ENCODE peak calls at places on chromosomes 4 and X, in six cellular contexts. X is GM23248; R is tibial nerve; G is heart left ventricle; T is spleen; V is CD4-positive, alpha-beta T cell. E is an unnamed sample. For H3K27me3, the result is how much of the 10 kb centered on the place peaks cover.

GRCh38 chr4:2273221-2273620 is 11.3 kb upstream of the MXD4 start:
- DNase-seq in X (no peak), R (no peak), G (peak), T (peak), V (no peak), E (no peak)

GRCh38 chr4:2837110-2837903 is 6.3 kb upstream of the ADD1 start:
- DNase-seq in X (no peak), R (no peak), G (no peak), T (no peak), V (no peak), E (no peak)

GRCh38 chrX:8105531-8105930 is 65.5 kb downstream of the VCX2 start:
- DNase-seq in X (no peak), R (no peak), G (no peak), T (no peak), V (no peak), E (no peak)

GRCh38 chr4:167775374-167775773 is 317.0 kb upstream of the ANXA10 start:
- DNase-seq in X (no peak), R (no peak), G (no peak), T (no peak), V (no peak), E (no peak)

GRCh38 chr4:85776579-85776978 is 301.6 kb downstream of the ARHGAP24 start:
- DNase-seq in X (peak), R (no peak), G (no peak), T (no peak), V (no peak), E (no peak)

GRCh38 chr4:42280327-42281095 is 116.8 kb upstream of the SHISA3 start:
- DNase-seq in X (peak), R (no peak), G (no peak), T (no peak), V (no peak), E (no peak)

GRCh38 chrX:150146271-150146888 is 208.1 kb upstream of the EOLA2 start:
- DNase-seq in X (no peak), R (no peak), G (peak), T (no peak), V (no peak), E (no peak)

GRCh38 chrX:68487924-68488323 is 10.9 kb upstream of the YIPF6 start:
- DNase-seq in X (no peak), R (no peak), G (no peak), T (no peak), V (no peak), E (no peak)

GRCh38 chr4:56657128-56657527 is 24.0 kb downstream of the HOPX start:
- DNase-seq in X (no peak), R (no peak), G (no peak), T (no peak), V (no peak), E (no peak)

GRCh38 chr4:1898681-1899080 is 27.5 kb downstream of the NSD2 start:
- DNase-seq in X (no peak), R (no peak), G (no peak), T (no peak), V (no peak), E (no peak)

GRCh38 chr4:26116057-26116456 is 202.0 kb downstream of the SMIM20 start:
- DNase-seq in X (no peak), R (no peak), G (no peak), T (no peak), V (no peak), E (no peak)

GRCh38 chr4:10456270-10457254 is 664 bp downstream of the ZNF518B start:
- DNase-seq in X (peak), R (no peak), G (peak), T (peak), V (peak), E (peak)

GRCh38 chr4:151808120-151808529 is 47.3 kb upstream of the GATB start:
- DNase-seq in X (peak), R (no peak), G (peak), T (no peak), V (no peak), E (no peak)

GRCh38 chr4:14428125-14428524 is 574.2 kb upstream of the CPEB2 start:
- DNase-seq in X (no peak), R (no peak), G (no peak), T (no peak), V (no peak), E (no peak)

GRCh38 chr4:2649604-2650114 is 106.5 kb downstream of the TNIP2 start:
- DNase-seq in X (no peak), R (no peak), G (no peak), T (no peak), V (no peak), E (no peak)

GRCh38 chr4:119025916-119026661 is 109.5 kb upstream of the MYOZ2 start:
- DNase-seq in X (peak), R (peak), G (no peak), T (no peak), V (no peak), E (no peak)

GRCh38 chrX:86021652-86022289 is 25.6 kb downstream of the CHM start:
- DNase-seq in X (no peak), R (no peak), G (no peak), T (no peak), V (no peak), E (no peak)

GRCh38 chr4:139950568-139950967 is 203.4 kb downstream of the MAML3 start:
- DNase-seq in X (peak), R (no peak), G (no peak), T (no peak), V (no peak), E (peak)

GRCh38 chr4:164761233-164761632 is 7.3 kb downstream of the SMIM31 start:
- DNase-seq in X (no peak), R (no peak), G (no peak), T (no peak), V (no peak), E (no peak)

GRCh38 chrX:69253821-69254220 is 88.6 kb upstream of the PJA1 start:
- DNase-seq in X (no peak), R (no peak), G (no peak), T (no peak), V (no peak), E (no peak)

GRCh38 chr4:183729430-183730328 is 70.6 kb downstream of the TRAPPC11 start:
- DNase-seq in X (peak), R (no peak), G (no peak), T (no peak), V (no peak), E (peak)

GRCh38 chrX:124342174-124342867 is 4.0 kb upstream of the SH2D1A start:
- DNase-seq in X (no peak), R (no peak), G (no peak), T (no peak), V (no peak), E (no peak)

GRCh38 chr4:47771020-47771419 is 66.8 kb downstream of the CORIN start:
- DNase-seq in X (no peak), R (no peak), G (no peak), T (no peak), V (no peak), E (no peak)

DNA sequence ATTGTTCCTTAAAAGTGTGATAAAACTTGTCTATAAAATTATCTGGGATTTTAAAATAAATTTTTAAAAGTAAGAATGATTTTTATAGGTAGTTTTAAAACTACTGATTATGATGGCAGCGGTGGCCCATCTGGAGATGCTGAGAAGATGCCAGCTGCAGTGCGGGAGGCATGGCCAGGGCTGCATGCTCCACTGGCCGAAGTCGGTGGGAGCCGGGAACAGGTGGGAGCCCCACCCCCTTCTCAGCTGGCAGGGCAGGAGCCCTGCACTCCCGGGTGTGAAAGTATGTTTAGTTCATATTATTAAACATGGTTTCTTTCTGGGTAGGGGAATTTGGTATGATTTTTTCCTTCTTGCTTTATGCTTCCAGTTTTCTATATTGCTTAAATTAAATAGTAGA is 63.8 kb downstream of the CORIN start:
- DNase-seq in X (no peak), R (no peak), G (no peak), T (no peak), V (no peak), E (no peak)
- H3K27me3 ChIP-seq in X (under half), R (under half), G (under half), T (under half), V (under half), E (under half)

GRCh38 chr4:108047199-108047598 is 57.5 kb downstream of the HADH start:
- DNase-seq in X (no peak), R (no peak), G (no peak), T (no peak), V (no peak), E (no peak)
- H3K27me3 ChIP-seq in X (under half), R (under half), G (under half), T (under half), V (under half), E (under half)

DNA sequence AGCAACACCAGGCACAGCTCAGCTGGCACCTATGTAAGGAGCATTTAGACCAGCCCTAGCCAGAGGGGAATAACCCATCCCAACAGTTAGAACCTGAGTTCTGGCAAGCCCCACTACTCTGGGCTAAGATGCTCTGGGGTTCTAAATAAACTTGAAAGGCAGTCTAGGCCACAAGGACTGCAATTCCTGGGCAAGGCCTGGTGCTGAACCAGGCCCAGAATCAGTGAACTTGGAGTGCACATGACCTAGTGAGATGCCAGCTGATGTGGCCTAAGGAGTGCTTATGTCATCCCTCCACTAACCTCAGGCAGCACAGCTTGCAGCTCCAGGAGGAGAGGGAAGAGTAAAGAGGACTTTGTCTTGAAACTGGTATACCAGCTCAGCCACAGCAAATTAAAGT is 7.6 kb upstream of the PRRG3 start:
- DNase-seq in X (no peak), R (no peak), G (no peak), T (no peak), V (no peak), E (no peak)
- H3K27me3 ChIP-seq in X (under half), R (under half), G (under half), T (under half), V (under half), E (under half)

GRCh38 chrX:131853440-131853839 is 169.7 kb upstream of the STK26 start:
- DNase-seq in X (no peak), R (no peak), G (no peak), T (no peak), V (no peak), E (no peak)

GRCh38 chrX:131854586-131854985 is 168.5 kb upstream of the STK26 start:
- DNase-seq in X (peak), R (no peak), G (no peak), T (no peak), V (no peak), E (no peak)
- H3K27me3 ChIP-seq in X (under half), R (under half), G (under half), T (under half), V (under half), E (under half)

GRCh38 chr4:4876945-4877661 is 17.6 kb downstream of the MSX1 start:
- DNase-seq in X (no peak), R (no peak), G (no peak), T (no peak), V (no peak), E (no peak)

GRCh38 chr4:4872148-4872903 is 12.9 kb downstream of the MSX1 start:
- DNase-seq in X (no peak), R (no peak), G (peak), T (no peak), V (no peak), E (no peak)

GRCh38 chr4:4875611-4876010 is 16.1 kb downstream of the MSX1 start:
- DNase-seq in X (no peak), R (no peak), G (no peak), T (no peak), V (no peak), E (no peak)

GRCh38 chr4:4874254-4874653 is 14.8 kb downstream of the MSX1 start:
- DNase-seq in X (no peak), R (no peak), G (no peak), T (no peak), V (no peak), E (no peak)

GRCh38 chr4:4875147-4875546 is 15.7 kb downstream of the MSX1 start:
- DNase-seq in X (no peak), R (no peak), G (no peak), T (no peak), V (no peak), E (no peak)
- H3K27me3 ChIP-seq in X (under half), R (under half), G (half or more), T (under half), V (half or more), E (under half)